ENCODE peak calls at places on chromosome 9, in eight cellular contexts. Z, E, A, C, S, G, P and M are unnamed samples.

GRCh38 chr9:137669261-137669672 is 50.5 kb downstream of the EHMT1 start:
- DNase-seq in Z (no peak), E (no peak), A (no peak), C (no peak), S (peak), G (no peak), P (no peak), M (no peak)

GRCh38 chr9:87194471-87194870 is 247.2 kb upstream of the GAS1 start:
- DNase-seq in Z (peak), E (no peak), A (peak), C (no peak), S (no peak), G (no peak), P (peak), M (peak)

GRCh38 chr9:110152704-110153374 is 55.1 kb downstream of the C9orf152 start:
- DNase-seq in Z (no peak), E (peak), A (peak), C (no peak), S (peak), G (peak), P (peak), M (peak)

GRCh38 chr9:21402387-21403247 is 6.3 kb upstream of the IFNA8 start:
- DNase-seq in Z (no peak), E (peak), A (no peak), C (no peak), S (peak), G (peak), P (no peak), M (no peak)

GRCh38 chr9:125646222-125647100 is 60.5 kb downstream of the MAPKAP1 start:
- DNase-seq in Z (no peak), E (no peak), A (peak), C (no peak), S (no peak), G (no peak), P (no peak), M (peak)

GRCh38 chr9:89427621-89428221 is 70.2 kb downstream of the SEMA4D start:
- DNase-seq in Z (no peak), E (no peak), A (no peak), C (no peak), S (no peak), G (no peak), P (no peak), M (no peak)

GRCh38 chr9:5801739-5802113 is 31.2 kb downstream of the ERMP1 start:
- DNase-seq in Z (no peak), E (no peak), A (no peak), C (no peak), S (no peak), G (no peak), P (no peak), M (no peak)

GRCh38 chr9:81305561-81306182 is 383.7 kb downstream of the TLE1 start:
- DNase-seq in Z (no peak), E (no peak), A (no peak), C (peak), S (no peak), G (no peak), P (no peak), M (peak)

GRCh38 chr9:14542071-14542470 is 151.2 kb downstream of the ZDHHC21 start:
- DNase-seq in Z (no peak), E (no peak), A (no peak), C (no peak), S (no peak), G (no peak), P (no peak), M (no peak)

GRCh38 chr9:109418827-109419226 is 79.3 kb downstream of the PTPN3 start:
- DNase-seq in Z (no peak), E (no peak), A (no peak), C (no peak), S (no peak), G (no peak), P (no peak), M (no peak)

GRCh38 chr9:75869236-75869635 is 21.2 kb upstream of the PCSK5 start:
- DNase-seq in Z (no peak), E (no peak), A (no peak), C (no peak), S (no peak), G (no peak), P (no peak), M (peak)

GRCh38 chr9:98506422-98507054 is 202.2 kb downstream of the GABBR2 start:
- DNase-seq in Z (no peak), E (no peak), A (no peak), C (no peak), S (no peak), G (no peak), P (no peak), M (no peak)

GRCh38 chr9:130927338-130927737 is 11.7 kb downstream of the FIBCD1 start:
- DNase-seq in Z (no peak), E (no peak), A (no peak), C (no peak), S (no peak), G (no peak), P (no peak), M (no peak)

GRCh38 chr9:99231708-99232107 is 9.6 kb downstream of the SEC61B start:
- DNase-seq in Z (no peak), E (peak), A (no peak), C (peak), S (peak), G (peak), P (peak), M (peak)

GRCh38 chr9:120890415-120891254 is 13.6 kb upstream of the PHF19 start:
- DNase-seq in Z (no peak), E (no peak), A (peak), C (no peak), S (peak), G (no peak), P (no peak), M (no peak)

GRCh38 chr9:116027096-116027495 is 126.5 kb upstream of the PAPPA start:
- DNase-seq in Z (peak), E (no peak), A (no peak), C (no peak), S (peak), G (peak), P (no peak), M (peak)

GRCh38 chr9:119844431-119844830 is 475.2 kb upstream of the BRINP1 start:
- DNase-seq in Z (no peak), E (no peak), A (no peak), C (no peak), S (no peak), G (no peak), P (no peak), M (no peak)

GRCh38 chr9:86511614-86512360 is 157.6 kb upstream of the TUT7 start:
- DNase-seq in Z (no peak), E (no peak), A (no peak), C (no peak), S (no peak), G (no peak), P (no peak), M (no peak)

GRCh38 chr9:7489018-7489417 is 310.6 kb downstream of the DMAC1 start:
- DNase-seq in Z (no peak), E (no peak), A (no peak), C (no peak), S (no peak), G (no peak), P (no peak), M (no peak)

GRCh38 chr9:105437704-105438103 is 10.1 kb upstream of the FSD1L start:
- DNase-seq in Z (no peak), E (no peak), A (no peak), C (no peak), S (no peak), G (no peak), P (no peak), M (no peak)

GRCh38 chr9:113963914-113964739 is 88.0 kb downstream of the ZNF618 start:
- DNase-seq in Z (no peak), E (no peak), A (peak), C (no peak), S (no peak), G (no peak), P (no peak), M (no peak)

GRCh38 chr9:19583890-19584289 is 175.1 kb downstream of the ACER2 start:
- DNase-seq in Z (no peak), E (no peak), A (no peak), C (no peak), S (peak), G (no peak), P (no peak), M (no peak)

GRCh38 chr9:123953601-123954011 is 23.7 kb upstream of the DENND1A start:
- DNase-seq in Z (no peak), E (no peak), A (no peak), C (no peak), S (no peak), G (no peak), P (no peak), M (no peak)

GRCh38 chr9:21056931-21057330 is 20.8 kb downstream of the IFNB1 start:
- DNase-seq in Z (peak), E (no peak), A (no peak), C (no peak), S (peak), G (no peak), P (no peak), M (no peak)

GRCh38 chr9:91837982-91838731 is 111.9 kb downstream of the ROR2 start:
- DNase-seq in Z (no peak), E (no peak), A (peak), C (no peak), S (peak), G (no peak), P (peak), M (peak)

GRCh38 chr9:133320421-133320881 is 15.5 kb downstream of the SURF6 start:
- DNase-seq in Z (no peak), E (no peak), A (no peak), C (no peak), S (no peak), G (peak), P (no peak), M (no peak)

GRCh38 chr9:71748280-71748743 is 20.0 kb downstream of the CEMIP2 start:
- DNase-seq in Z (peak), E (no peak), A (peak), C (no peak), S (no peak), G (no peak), P (no peak), M (peak)

GRCh38 chr9:93978498-93978897 is 23.3 kb upstream of the BARX1 start:
- DNase-seq in Z (no peak), E (no peak), A (peak), C (no peak), S (peak), G (no peak), P (no peak), M (no peak)

GRCh38 chr9:94847486-94847885 is 121.0 kb downstream of the AOPEP start:
- DNase-seq in Z (peak), E (no peak), A (peak), C (no peak), S (no peak), G (no peak), P (no peak), M (peak)

GRCh38 chr9:91407580-91408275 is 15.9 kb downstream of the NFIL3 start:
- DNase-seq in Z (no peak), E (no peak), A (no peak), C (no peak), S (no peak), G (no peak), P (no peak), M (no peak)

GRCh38 chr9:11701706-11702105 is 991.5 kb upstream of the TYRP1 start:
- DNase-seq in Z (no peak), E (no peak), A (no peak), C (no peak), S (no peak), G (no peak), P (no peak), M (no peak)

GRCh38 chr9:26643826-26644225 is 248.8 kb downstream of the CAAP1 start:
- DNase-seq in Z (no peak), E (no peak), A (no peak), C (no peak), S (no peak), G (no peak), P (no peak), M (no peak)

GRCh38 chr9:98081477-98082219 is 25.1 kb downstream of the NANS start:
- DNase-seq in Z (peak), E (no peak), A (no peak), C (no peak), S (no peak), G (no peak), P (peak), M (peak)

GRCh38 chr9:107068581-107068980 is 205.6 kb downstream of the ZNF462 start:
- DNase-seq in Z (no peak), E (no peak), A (no peak), C (no peak), S (peak), G (no peak), P (no peak), M (no peak)